ENCODE peak calls at places on chromosomes 11 and 22, in six cellular contexts. V, P, K, R, F and C are unnamed samples.

GRCh38 chr22:49567894-49568750 is 259.6 kb downstream of the BRD1 start:
- DNase-seq in V (peak), P (no peak), K (peak), R (no peak), F (no peak), C (no peak)

GRCh38 chr11:289145-289705 is 299 bp downstream of the PGGHG start:
- DNase-seq in V (no peak), P (no peak), K (no peak), R (no peak), F (no peak), C (no peak)

GRCh38 chr11:13384837-13385417 is 78.1 kb downstream of the BTBD10 start:
- DNase-seq in V (no peak), P (no peak), K (peak), R (peak), F (peak), C (peak)

GRCh38 chr22:23504522-23504921 is 75.6 kb downstream of the IGLL1 start:
- DNase-seq in V (no peak), P (no peak), K (no peak), R (no peak), F (no peak), C (no peak)

GRCh38 chr11:107999759-108000455 is 8.8 kb upstream of the CUL5 start:
- DNase-seq in V (no peak), P (no peak), K (peak), R (peak), F (peak), C (peak)

GRCh38 chr11:44658451-44658850 is 68.3 kb upstream of the TSPAN18 start:
- DNase-seq in V (no peak), P (no peak), K (peak), R (peak), F (no peak), C (peak)

GRCh38 chr22:48758021-48758561 is 1069.6 kb downstream of the BRD1 start:
- DNase-seq in V (peak), P (no peak), K (peak), R (no peak), F (no peak), C (no peak)

GRCh38 chr11:94855666-94856065 is 87.5 kb downstream of the AMOTL1 start:
- DNase-seq in V (no peak), P (no peak), K (no peak), R (no peak), F (no peak), C (no peak)

GRCh38 chr11:14886509-14886908 is 5.5 kb downstream of the CYP2R1 start:
- DNase-seq in V (no peak), P (no peak), K (no peak), R (no peak), F (no peak), C (no peak)

GRCh38 chr11:109939176-109939810 is 153.9 kb upstream of the ZC3H12C start:
- DNase-seq in V (no peak), P (peak), K (no peak), R (peak), F (peak), C (peak)